ENCODE peak calls at places on chromosomes 2 and 18, in six cellular contexts. M is cardiac muscle cell, S is WTC11, L is sigmoid colon, K is AG09309, P is lower lobe of right lung. X is an unnamed sample.

GRCh38 chr18:28485918-28486317 is 309.0 kb upstream of the CDH2 start:
- DNase-seq in M (no peak), S (no peak), L (no peak), K (no peak), P (no peak), X (no peak)

GRCh38 chr2:16508061-16508851 is 157.4 kb downstream of the CYRIA start:
- DNase-seq in M (peak; percentile 83), S (peak; percentile 73), L (no peak), K (no peak), P (peak; percentile 57), X (no peak)

GRCh38 chr2:62197017-62197586 is 1.2 kb downstream of the B3GNT2 start:
- DNase-seq in M (peak; percentile 29), S (no peak), L (no peak), K (no peak), P (peak; percentile 57), X (no peak)

GRCh38 chr2:236847538-236848263 is 238.0 kb upstream of the COPS8 start:
- DNase-seq in M (no peak), S (peak; percentile 75), L (no peak), K (no peak), P (no peak), X (no peak)

GRCh38 chr2:136765256-136765735 is at the start of gene THSD7B:
- DNase-seq in M (no peak), S (peak; percentile 29), L (no peak), K (no peak), P (no peak), X (no peak)

GRCh38 chr2:95284886-95285541 is 10.8 kb downstream of the PROM2 start:
- DNase-seq in M (no peak), S (peak; percentile 32), L (no peak), K (no peak), P (no peak), X (no peak)

GRCh38 chr2:191692502-191693115 is 14.7 kb downstream of the NABP1 start:
- DNase-seq in M (no peak), S (no peak), L (no peak), K (no peak), P (no peak), X (no peak)

GRCh38 chr2:54945401-54946219 is 104.6 kb downstream of the RTN4 start:
- DNase-seq in M (no peak), S (no peak), L (peak; percentile 85), K (peak; percentile 71), P (no peak), X (no peak)

GRCh38 chr18:61199131-61199903 is 133.9 kb upstream of the CDH20 start:
- DNase-seq in M (no peak), S (no peak), L (no peak), K (no peak), P (no peak), X (no peak)

GRCh38 chr18:48896326-48896874 is 54.4 kb downstream of the SMAD7 start:
- DNase-seq in M (no peak), S (no peak), L (no peak), K (no peak), P (no peak), X (no peak)

GRCh38 chr18:9032519-9032918 is 70.0 kb upstream of the NDUFV2 start:
- DNase-seq in M (no peak), S (no peak), L (no peak), K (no peak), P (no peak), X (no peak)

GRCh38 chr2:240554767-240555493 is 2.9 kb downstream of the ANKMY1 start:
- DNase-seq in M (no peak), S (no peak), L (no peak), K (no peak), P (peak; percentile 43), X (peak; percentile 34)

GRCh38 chr18:67217551-67218166 is 298.9 kb downstream of the DSEL start:
- DNase-seq in M (peak; percentile 67), S (peak; percentile 40), L (peak; percentile 71), K (peak; percentile 34), P (no peak), X (no peak)

GRCh38 chr2:1079873-1080799 is 129.5 kb downstream of the SNTG2 start:
- DNase-seq in M (no peak), S (no peak), L (no peak), K (no peak), P (no peak), X (no peak)

GRCh38 chr18:55302337-55302833 is 285.6 kb downstream of the TCF4 start:
- DNase-seq in M (no peak), S (no peak), L (no peak), K (no peak), P (no peak), X (no peak)

GRCh38 chr2:129813404-129813803 is 166.1 kb upstream of the RAB6C start:
- DNase-seq in M (no peak), S (no peak), L (no peak), K (no peak), P (no peak), X (no peak)

GRCh38 chr2:232576995-232577394 is 26.5 kb downstream of the EIF4E2 start:
- DNase-seq in M (no peak), S (no peak), L (no peak), K (no peak), P (no peak), X (no peak)

GRCh38 chr2:175366814-175367213 is 185.3 kb upstream of the ATP5MC3 start:
- DNase-seq in M (peak; percentile 67), S (peak; percentile 45), L (no peak), K (peak; percentile 1), P (no peak), X (no peak)

GRCh38 chr2:145752091-145752806 is 1232.3 kb upstream of the ZEB2 start:
- DNase-seq in M (peak; percentile 78), S (no peak), L (no peak), K (peak; percentile 61), P (peak; percentile 47), X (no peak)

GRCh38 chr2:175855794-175856453 is 146.1 kb downstream of the LNPK start:
- DNase-seq in M (peak; percentile 67), S (no peak), L (peak; percentile 85), K (no peak), P (no peak), X (no peak)

GRCh38 chr2:229601936-229602335 is 112.4 kb downstream of the DNER start:
- DNase-seq in M (no peak), S (no peak), L (no peak), K (no peak), P (no peak), X (no peak)

GRCh38 chr2:10439185-10439879 is 8.8 kb downstream of the ODC1 start:
- DNase-seq in M (no peak), S (no peak), L (no peak), K (no peak), P (no peak), X (no peak)

GRCh38 chr2:72916743-72917137 is 579 bp upstream of the EMX1 start:
- DNase-seq in M (no peak), S (peak; percentile 49), L (peak; percentile 61), K (no peak), P (no peak), X (no peak)

GRCh38 chr2:100388703-100389102 is 28.8 kb downstream of the CHST10 start:
- DNase-seq in M (no peak), S (no peak), L (no peak), K (no peak), P (no peak), X (no peak)

GRCh38 chr2:224442092-224442999 is 40.4 kb upstream of the FAM124B start:
- DNase-seq in M (no peak), S (peak; percentile 37), L (no peak), K (no peak), P (peak; percentile 50), X (no peak)

GRCh38 chr2:43472527-43473194 is 123.2 kb downstream of the THADA start:
- DNase-seq in M (no peak), S (no peak), L (no peak), K (no peak), P (no peak), X (no peak)

GRCh38 chr2:98734823-98735260 is 3.9 kb upstream of the MGAT4A start:
- DNase-seq in M (no peak), S (no peak), L (no peak), K (no peak), P (no peak), X (no peak)

GRCh38 chr2:190408538-190409271 is 550 bp downstream of the MFSD6 start:
- DNase-seq in M (peak; percentile 36), S (peak; percentile 40), L (peak; percentile 73), K (no peak), P (peak; percentile 78), X (peak; percentile 70)

DNA sequence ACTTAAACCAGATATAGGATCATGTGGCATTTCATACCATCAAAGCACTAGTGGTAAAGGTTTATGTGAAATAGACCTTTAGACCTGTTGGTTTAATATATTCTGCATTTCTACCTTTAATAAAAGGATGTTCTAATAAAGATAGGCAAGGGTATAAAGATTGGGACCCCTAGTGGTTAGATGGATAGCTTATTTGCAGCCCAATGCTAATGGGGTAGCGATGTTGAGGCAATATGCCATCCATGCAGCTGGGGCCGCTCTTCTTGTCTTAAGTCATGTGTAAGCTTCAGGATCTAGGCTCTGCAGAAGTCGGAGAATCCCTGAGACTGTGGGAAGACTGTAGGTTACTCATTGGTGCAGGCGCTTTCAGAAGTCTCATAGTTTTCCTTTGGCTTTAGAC is 114.9 kb downstream of the ICOS start:
- DNase-seq in M (no peak), S (peak; percentile 18), L (no peak), K (no peak), P (no peak), X (no peak)
- TF ChIP-seq CTCF in M (peak; percentile 13), S (no peak), L (no peak), K (peak; percentile 4), P (peak; percentile 19), X (peak; percentile 14)

GRCh38 chr2:116098049-116098448 is 1655.6 kb downstream of the DPP10 start:
- DNase-seq in M (no peak), S (no peak), L (no peak), K (no peak), P (no peak), X (no peak)
- TF ChIP-seq CTCF in M (no peak), S (no peak), L (no peak), K (no peak), P (no peak), X (no peak)

DNA sequence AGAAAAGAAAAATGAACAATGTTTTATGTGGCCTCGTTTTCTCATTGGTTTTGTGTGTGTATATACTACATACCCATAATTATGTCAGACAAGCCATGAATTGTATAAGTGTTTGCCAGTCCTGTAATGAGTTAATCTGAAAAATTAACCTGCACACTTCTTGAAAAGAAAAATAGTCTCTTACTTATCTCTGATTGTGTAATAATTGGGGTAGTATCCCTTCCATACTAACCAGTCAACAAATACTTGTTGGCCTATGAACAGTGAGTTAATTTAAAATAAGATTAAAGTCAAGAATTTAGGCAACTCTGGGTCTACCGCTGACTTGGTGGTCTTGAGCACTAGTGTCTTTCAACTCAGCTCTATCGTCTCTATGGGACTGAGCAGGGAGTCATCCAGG is 48.8 kb downstream of the ACVR1 start:
- DNase-seq in M (no peak), S (no peak), L (no peak), K (no peak), P (no peak), X (no peak)
- TF ChIP-seq CTCF in M (no peak), S (no peak), L (no peak), K (no peak), P (no peak), X (no peak)

DNA sequence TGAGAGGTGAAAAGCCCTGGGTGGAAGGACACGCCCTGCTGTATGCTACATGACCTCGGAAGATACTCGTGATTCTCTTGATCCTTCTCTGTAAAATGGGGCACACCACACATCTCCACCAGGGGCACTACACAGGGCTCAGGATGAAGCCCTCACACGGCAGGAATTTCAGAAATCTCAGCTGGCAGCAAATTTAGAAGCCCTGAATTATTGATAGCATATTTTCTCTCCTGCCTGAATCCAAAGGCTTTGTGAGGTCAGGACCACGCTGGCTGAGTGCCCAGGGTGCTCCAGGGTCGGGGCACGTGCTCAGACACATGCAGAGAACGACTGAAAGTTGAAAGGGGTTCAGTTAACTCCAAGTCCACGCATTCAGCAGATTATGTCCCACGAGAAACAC is 42.1 kb upstream of the GALR1 start:
- DNase-seq in M (no peak), S (peak; percentile 53), L (peak; percentile 87), K (peak; percentile 18), P (peak; percentile 78), X (no peak)
- TF ChIP-seq CTCF in M (peak; percentile 80), S (peak; percentile 41), L (peak; percentile 44), K (peak; percentile 81), P (peak; percentile 72), X (peak; percentile 70)

X was measured in CD14-positive monocyte.